ENCODE peak calls at places on chromosomes 4 and X, in four cellular contexts. R is GM13977; K is stimulated activated CD8-positive, alpha-beta memory T cell treated with anti-CD3 and anti-CD28 coated beads, Interleukin-15, amount 100 ng/mL, for 24 hours; L is neuronal stem cell. O is an unnamed sample.

GRCh38 chr4:175947117-175947722 is 118.4 kb upstream of the WDR17 start:
- DNase-seq in R (no peak), K (no peak), L (no peak), O (no peak)

GRCh38 chrX:111100191-111100590 is 4.2 kb downstream of the PAK3 start:
- DNase-seq in R (peak), K (no peak), L (peak), O (no peak)

GRCh38 chrX:41275661-41276609 is 58.0 kb upstream of the DDX3X start:
- DNase-seq in R (peak), K (peak), L (peak), O (peak)

GRCh38 chr4:164956766-164957643 is 20.5 kb downstream of the TRIM61 start:
- DNase-seq in R (peak), K (peak), L (peak), O (peak)

GRCh38 chr4:144685916-144686315 is 40.0 kb downstream of the HHIP start:
- DNase-seq in R (no peak), K (no peak), L (no peak), O (no peak)

GRCh38 chrX:67353651-67354370 is 190.0 kb upstream of the AR start:
- DNase-seq in R (no peak), K (no peak), L (no peak), O (no peak)

GRCh38 chr4:90769251-90769650 is 642.1 kb downstream of the CCSER1 start:
- DNase-seq in R (no peak), K (no peak), L (no peak), O (no peak)

GRCh38 chr4:186541801-186542200 is 13.6 kb downstream of the MTNR1A start:
- DNase-seq in R (no peak), K (no peak), L (no peak), O (no peak)

GRCh38 chr4:41734366-41734765 is 14.2 kb downstream of the PHOX2B start:
- DNase-seq in R (no peak), K (no peak), L (no peak), O (no peak)